ENCODE peak calls at places on chromosomes 7 and 10, in four cellular contexts. C is kidney epithelial cell, Z is neural crest cell, M is RWPE1. J is an unnamed sample.

GRCh38 chr7:154776350-154776749 is 226.6 kb downstream of the PAXIP1 start:
- DNase-seq in M (no peak), C (no peak), Z (no peak), J (no peak)

GRCh38 chr10:80372675-80373074 is 16.1 kb downstream of the DYDC2 start:
- DNase-seq in M (no peak), C (no peak), Z (no peak), J (no peak)

GRCh38 chr10:70369498-70370018 is 12.9 kb downstream of the LRRC20 start:
- DNase-seq in Z (no peak), C (no peak), M (no peak), J (no peak)

GRCh38 chr7:135708041-135708440 is 19.9 kb downstream of the SLC13A4 start:
- DNase-seq in Z (no peak), M (no peak), C (no peak), J (no peak)

GRCh38 chr10:4529266-4529665 is 296.7 kb upstream of the AKR1E2 start:
- DNase-seq in C (no peak), Z (no peak), M (no peak), J (no peak)

GRCh38 chr7:137742051-137742450 is 104.7 kb downstream of the DGKI start:
- DNase-seq in Z (no peak), M (no peak), C (no peak), J (no peak)

GRCh38 chr7:94396044-94396443 is 1.3 kb downstream of the COL1A2 start:
- DNase-seq in C (no peak), M (no peak), Z (no peak), J (no peak)

GRCh38 chr7:101363196-101363733 is 590 bp downstream of the COL26A1 start:
- DNase-seq in M (no peak), C (no peak), Z (no peak), J (no peak)

GRCh38 chr7:668139-668871 is 58.2 kb upstream of the DNAAF5 start:
- DNase-seq in M (no peak), Z (no peak), C (no peak), J (no peak)

GRCh38 chr10:3452234-3452633 is 279.7 kb upstream of the PITRM1 start:
- DNase-seq in C (peak), M (peak), Z (no peak), J (peak)

GRCh38 chr7:142385528-142386340 is 127.9 kb upstream of the PRSS58 start:
- DNase-seq in C (peak), M (peak), Z (peak), J (peak)

GRCh38 chr10:105973252-105973877 is 1191.1 kb downstream of the SORCS1 start:
- DNase-seq in C (no peak), M (no peak), Z (no peak), J (no peak)

GRCh38 chr10:17200035-17200884 is 1.2 kb downstream of the TRDMT1 start:
- DNase-seq in Z (no peak), C (no peak), M (no peak), J (peak)

GRCh38 chr10:122710576-122710975 is 10.9 kb upstream of the C10orf120 start:
- DNase-seq in Z (no peak), M (no peak), C (no peak), J (no peak)

GRCh38 chr10:51862149-51862548 is 162.8 kb upstream of the CSTF2T start:
- DNase-seq in Z (no peak), C (peak), M (no peak), J (no peak)

GRCh38 chr10:48745662-48746245 is 61.1 kb downstream of the WDFY4 start:
- DNase-seq in M (no peak), Z (no peak), C (no peak), J (no peak)

GRCh38 chr7:135774284-135774683 is 25.7 kb upstream of the FAM180A start:
- DNase-seq in C (peak), Z (no peak), M (peak), J (no peak)

GRCh38 chr7:82755705-82756551 is 312.4 kb upstream of the CACNA2D1 start:
- DNase-seq in Z (no peak), C (no peak), M (peak), J (no peak)

GRCh38 chr10:14240253-14241189 is 90.2 kb downstream of the FRMD4A start:
- DNase-seq in Z (no peak), C (no peak), M (no peak), J (no peak)
- TF ChIP-seq CTCF in Z (peak), C (no peak), M (no peak), J (no peak)

GRCh38 chr7:121337398-121337797 is 8.6 kb downstream of the WNT16 start:
- DNase-seq in C (no peak), Z (no peak), M (no peak), J (peak)
- TF ChIP-seq CTCF in C (no peak), Z (no peak), M (peak), J (no peak)

DNA sequence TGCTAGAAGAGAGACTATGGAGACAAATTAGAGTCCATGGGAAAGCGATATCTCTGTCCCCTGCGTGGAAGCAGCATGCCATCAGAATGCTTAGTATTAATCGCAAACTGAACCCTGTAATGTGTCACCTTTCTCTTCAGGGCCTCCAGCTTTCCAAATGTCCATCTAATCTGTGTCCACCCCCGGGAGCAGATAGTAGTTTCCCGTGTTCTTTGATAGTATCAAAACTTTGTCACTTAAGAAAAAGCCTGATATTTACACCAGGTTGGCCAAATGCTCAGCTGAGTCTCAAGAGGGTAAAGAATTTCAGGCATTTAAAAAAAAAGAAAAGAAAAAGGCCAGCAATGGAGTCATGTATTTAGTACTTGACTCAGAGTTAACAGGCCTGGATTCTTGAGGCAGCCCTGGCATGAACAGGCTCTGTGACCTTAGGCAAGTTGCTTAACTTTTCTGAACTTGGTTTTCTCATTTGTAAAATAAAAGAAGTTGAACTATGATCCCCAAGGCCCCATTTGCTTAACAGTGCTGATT is 10.4 kb upstream of the GSAP start:
- DNase-seq in M (no peak), Z (no peak), C (no peak), J (no peak)
- TF ChIP-seq CTCF in M (no peak), Z (no peak), C (no peak), J (no peak)

GRCh38 chr7:67856046-67856445 is 859.4 kb downstream of the TYW1 start:
- DNase-seq in Z (no peak), M (no peak), C (no peak), J (no peak)
- TF ChIP-seq CTCF in Z (no peak), M (no peak), C (no peak), J (no peak)

J was measured in MCF 10A.